ENCODE peak calls at places on chromosomes 3 and 15, in seven cellular contexts. O is AG09309, U is bronchial epithelial cell, Q is NT2/D1, N is upper lobe of right lung, K is lower leg skin, T is Peyer's patch. E is an unnamed sample.

GRCh38 chr3:14246414-14246813 is 67.8 kb downstream of the LSM3 start:
- DNase-seq in O (no peak), U (no peak), Q (no peak), N (no peak), K (no peak), T (no peak), E (no peak)

GRCh38 chr3:52122491-52122890 is 31.7 kb downstream of the POC1A start:
- DNase-seq in O (no peak), U (no peak), Q (no peak), N (no peak), K (no peak), T (no peak), E (no peak)

GRCh38 chr3:193496658-193497057 is 58.0 kb downstream of the ATP13A4 start:
- DNase-seq in O (no peak), U (no peak), Q (no peak), N (no peak), K (no peak), T (no peak), E (no peak)

GRCh38 chr15:67080900-67081431 is 15.6 kb downstream of the SMAD3 start:
- DNase-seq in O (peak), U (no peak), Q (no peak), N (peak), K (peak), T (no peak), E (peak)

GRCh38 chr3:113717308-113717707 is 20.9 kb upstream of the USF3 start:
- DNase-seq in O (no peak), U (no peak), Q (no peak), N (no peak), K (no peak), T (no peak), E (no peak)

GRCh38 chr3:193942516-193943055 is 193.4 kb upstream of the HES1 start:
- DNase-seq in O (no peak), U (no peak), Q (no peak), N (no peak), K (no peak), T (no peak), E (no peak)

GRCh38 chr3:128307029-128307633 is 153.8 kb downstream of the EEFSEC start:
- DNase-seq in O (no peak), U (no peak), Q (no peak), N (no peak), K (no peak), T (no peak), E (no peak)

GRCh38 chr15:95872366-95872771 is 458.1 kb upstream of the NR2F2 start:
- DNase-seq in O (no peak), U (peak), Q (no peak), N (no peak), K (no peak), T (no peak), E (no peak)

GRCh38 chr15:92582206-92582605 is 73.4 kb downstream of the FAM174B start:
- DNase-seq in O (no peak), U (no peak), Q (no peak), N (no peak), K (no peak), T (no peak), E (no peak)

GRCh38 chr15:74275957-74276356 is 39.8 kb downstream of the CCDC33 start:
- DNase-seq in O (no peak), U (no peak), Q (no peak), N (no peak), K (no peak), T (no peak), E (no peak)

GRCh38 chr3:134029734-134030381 is at the start of gene SLCO2A1:
- DNase-seq in O (no peak), U (no peak), Q (no peak), N (peak), K (peak), T (peak), E (no peak)

GRCh38 chr15:40338041-40338657 is 2.6 kb downstream of the CCDC9B start:
- DNase-seq in O (no peak), U (no peak), Q (peak), N (peak), K (no peak), T (peak), E (peak)

GRCh38 chr3:79515072-79515471 is 252.7 kb downstream of the ROBO1 start:
- DNase-seq in O (peak), U (no peak), Q (no peak), N (no peak), K (no peak), T (no peak), E (no peak)

GRCh38 chr3:188270423-188270972 is 116.5 kb downstream of the LPP start:
- DNase-seq in O (no peak), U (peak), Q (no peak), N (no peak), K (peak), T (no peak), E (no peak)

GRCh38 chr3:3847994-3848970 is 49.1 kb downstream of the LRRN1 start:
- DNase-seq in O (no peak), U (no peak), Q (no peak), N (no peak), K (no peak), T (no peak), E (no peak)

GRCh38 chr3:186985713-186986364 is 55.5 kb downstream of the ST6GAL1 start:
- DNase-seq in O (no peak), U (peak), Q (no peak), N (no peak), K (no peak), T (no peak), E (no peak)

GRCh38 chr15:40344631-40345120 is 3.9 kb upstream of the CCDC9B start:
- DNase-seq in O (no peak), U (no peak), Q (no peak), N (peak), K (no peak), T (peak), E (peak)

GRCh38 chr3:103672346-103672745 is 1237.5 kb downstream of the ZPLD1 start:
- DNase-seq in O (no peak), U (peak), Q (no peak), N (no peak), K (no peak), T (no peak), E (no peak)

GRCh38 chr3:13540332-13540995 is 8.5 kb upstream of the FBLN2 start:
- DNase-seq in O (no peak), U (no peak), Q (no peak), N (no peak), K (no peak), T (no peak), E (no peak)

GRCh38 chr15:38398134-38398533 is 55.8 kb upstream of the FAM98B start:
- DNase-seq in O (peak), U (peak), Q (no peak), N (no peak), K (peak), T (no peak), E (peak)

GRCh38 chr3:171967137-171967783 is 72.1 kb upstream of the FNDC3B start:
- DNase-seq in O (peak), U (peak), Q (no peak), N (no peak), K (peak), T (no peak), E (no peak)

GRCh38 chr3:60355825-60356224 is 895.4 kb downstream of the FHIT start:
- DNase-seq in O (no peak), U (no peak), Q (no peak), N (no peak), K (no peak), T (no peak), E (no peak)

GRCh38 chr3:13850161-13850945 is 29.5 kb downstream of the WNT7A start:
- DNase-seq in O (no peak), U (peak), Q (peak), N (peak), K (no peak), T (no peak), E (no peak)

GRCh38 chr3:158105710-158106438 is at the start of gene SHOX2:
- DNase-seq in O (no peak), U (no peak), Q (no peak), N (peak), K (no peak), T (peak), E (peak)

GRCh38 chr15:78988361-78988911 is 43.6 kb upstream of the CTSH start:
- DNase-seq in O (peak), U (peak), Q (no peak), N (peak), K (peak), T (no peak), E (peak)

GRCh38 chr3:177146646-177147045 is 50.6 kb downstream of the TBL1XR1 start:
- DNase-seq in O (peak), U (no peak), Q (no peak), N (no peak), K (no peak), T (no peak), E (no peak)

GRCh38 chr3:170751083-170751893 is 118.7 kb downstream of the RPL22L1 start:
- DNase-seq in O (peak), U (peak), Q (no peak), N (no peak), K (peak), T (no peak), E (peak)

GRCh38 chr15:90419738-90420487 is 31.9 kb downstream of the IQGAP1 start:
- DNase-seq in O (peak), U (peak), Q (no peak), N (no peak), K (no peak), T (no peak), E (no peak)
- H3K4me3 ChIP-seq in O (no peak), U (no peak), Q (no peak), N (no peak), K (no peak), T (no peak), E (peak)

DNA sequence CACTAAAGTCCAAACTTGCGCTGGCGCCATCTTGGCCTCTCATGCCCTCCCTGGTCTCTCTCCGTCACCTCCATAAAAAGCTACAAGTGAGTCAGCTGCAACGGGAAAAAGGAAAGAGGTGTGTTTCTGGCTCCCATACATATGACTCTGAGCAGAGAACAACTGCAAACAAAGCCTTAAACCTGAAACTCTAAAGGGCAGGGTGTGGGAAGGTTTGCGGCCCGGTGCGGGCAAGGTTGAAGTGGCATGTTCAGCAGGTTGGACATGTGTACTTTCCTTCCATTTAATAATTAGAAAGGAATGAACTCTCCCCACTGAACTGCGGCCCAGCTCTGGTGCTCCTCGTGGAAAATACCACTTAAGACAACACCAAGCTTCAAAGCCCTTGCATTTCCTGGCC is 59.0 kb upstream of the PPARG start:
- DNase-seq in O (no peak), U (peak), Q (no peak), N (peak), K (no peak), T (peak), E (no peak)
- H3K4me3 ChIP-seq in O (no peak), U (no peak), Q (no peak), N (no peak), K (no peak), T (no peak), E (no peak)

GRCh38 chr15:101723874-101724674 is at the start of gene TARS3:
- DNase-seq in O (peak), U (peak), Q (peak), N (peak), K (peak), T (peak), E (peak)

GRCh38 chr15:101723161-101723873 is 956 bp downstream of the TARS3 start:
- DNase-seq in O (no peak), U (peak), Q (no peak), N (no peak), K (no peak), T (no peak), E (no peak)

GRCh38 chr15:101727186-101727585 is 2.9 kb upstream of the TARS3 start:
- DNase-seq in O (no peak), U (no peak), Q (no peak), N (no peak), K (no peak), T (no peak), E (no peak)

GRCh38 chr15:101725073-101725472 is 800 bp upstream of the TARS3 start:
- DNase-seq in O (no peak), U (no peak), Q (no peak), N (no peak), K (no peak), T (no peak), E (no peak)

DNA sequence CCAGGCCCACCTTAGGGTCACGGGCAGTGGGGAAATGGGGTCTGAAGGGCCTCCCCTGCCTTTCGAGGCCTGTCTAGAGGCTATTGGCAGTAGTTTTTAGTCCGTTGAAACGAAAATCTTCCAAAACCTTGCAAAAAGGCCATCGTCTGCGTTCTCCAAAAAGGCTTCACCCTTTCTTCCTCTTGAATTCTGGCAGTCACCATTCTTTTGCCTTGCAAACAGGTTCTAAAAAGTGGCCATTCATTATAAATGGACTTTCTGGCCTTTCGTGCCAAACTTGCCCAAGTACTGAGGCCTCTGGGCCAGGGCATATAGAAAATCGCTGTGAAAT is 367 bp upstream of the TARS3 start:
- DNase-seq in O (no peak), U (no peak), Q (no peak), N (no peak), K (no peak), T (no peak), E (no peak)
- H3K4me3 ChIP-seq in O (no peak), U (no peak), Q (no peak), N (peak), K (no peak), T (peak), E (peak)

DNA sequence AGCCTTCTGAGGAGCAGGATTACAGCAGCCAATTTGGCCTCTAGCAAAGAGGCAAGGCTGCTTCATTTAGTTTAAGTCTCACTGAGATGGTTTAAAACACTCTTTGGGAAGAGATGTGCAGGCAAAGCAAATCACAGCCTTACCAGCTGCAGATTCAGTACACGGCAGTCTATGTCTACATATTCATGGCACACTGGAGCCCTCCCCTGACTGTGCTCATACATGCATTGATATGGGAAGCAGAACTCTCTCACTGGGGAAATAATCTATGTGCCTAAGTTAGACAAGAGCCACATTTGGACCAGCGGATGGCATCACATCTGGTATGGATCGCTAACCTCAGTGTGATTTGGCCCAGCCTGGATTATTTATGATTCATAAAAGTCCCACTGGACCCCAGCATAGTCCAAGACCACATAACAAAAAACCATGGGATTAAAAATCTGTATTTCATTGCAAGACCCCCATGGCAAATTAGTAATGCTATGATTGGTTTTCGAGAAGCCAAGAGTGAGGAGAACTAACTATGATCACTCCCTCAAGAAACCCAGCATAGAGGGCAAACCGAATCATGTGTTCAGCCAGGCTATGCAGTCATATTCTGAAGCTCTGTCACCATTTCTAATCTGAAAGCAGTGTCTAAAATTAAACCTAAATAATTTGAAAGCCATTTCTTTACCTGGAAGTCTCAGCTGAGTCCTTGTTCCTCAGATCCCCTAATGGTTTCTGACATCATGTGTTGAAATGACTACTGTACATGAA is 1.3 kb downstream of the PRICKLE2 start:
- DNase-seq in O (no peak), U (no peak), Q (no peak), N (no peak), K (no peak), T (no peak), E (no peak)
- H3K4me3 ChIP-seq in O (peak), U (no peak), Q (peak), N (peak), K (no peak), T (no peak), E (peak)

E was measured in tibial artery.